ENCODE peak calls at places on chromosomes 7 and 10, in ten cellular contexts. Q is A549, N is heart right ventricle, C is Panc1, U is pancreas, M is lower lobe of right lung, J is IMR-90, R is heart left ventricle, X is HepG2, I is mucosa of descending colon. Y is an unnamed sample. For H3K4me1, the result is how much of the 10 kb centered on the place peaks cover.

GRCh38 chr7:47405921-47406765 is 175.8 kb downstream of the TNS3 start:
- ATAC-seq in R (peak), Q (no peak), U (peak), I (peak), C (no peak), X (peak), N (peak), J (peak), M (peak), Y (peak)

GRCh38 chr10:120926611-120927010 is 75.4 kb downstream of the WDR11 start:
- ATAC-seq in U (no peak), M (peak), X (peak), R (no peak), I (no peak), C (peak), N (no peak), J (no peak), Q (peak), Y (no peak)

GRCh38 chr7:98133621-98134266 is 27.1 kb downstream of the LMTK2 start:
- ATAC-seq in N (no peak), R (no peak), M (peak), I (peak), J (peak), Q (no peak), U (peak), X (peak), C (peak), Y (no peak)

GRCh38 chr10:131907679-131908078 is 6.9 kb downstream of the PPP2R2D start:
- ATAC-seq in I (no peak), X (no peak), M (no peak), U (no peak), C (no peak), N (no peak), J (no peak), R (no peak), Q (no peak), Y (no peak)

GRCh38 chr7:33129806-33130153 is 416 bp downstream of the BBS9 start:
- ATAC-seq in I (peak), C (peak), X (peak), J (peak), Q (no peak), R (peak), N (peak), M (peak), U (peak), Y (no peak)

GRCh38 chr7:27684491-27684890 is 21.8 kb upstream of the HIBADH start:
- ATAC-seq in I (no peak), C (no peak), J (no peak), U (no peak), N (no peak), Q (no peak), R (no peak), X (no peak), M (no peak), Y (no peak)

GRCh38 chr7:94908204-94909022 is 1.0 kb downstream of the PPP1R9A start:
- ATAC-seq in X (peak), J (no peak), R (peak), I (peak), M (peak), N (peak), C (peak), U (peak), Q (peak), Y (peak)

GRCh38 chr7:92782236-92782635 is 54.1 kb downstream of the CDK6 start:
- ATAC-seq in N (no peak), R (no peak), X (no peak), C (no peak), Q (no peak), J (no peak), M (no peak), U (no peak), I (peak), Y (no peak)

GRCh38 chr7:106252568-106252967 is 32.2 kb downstream of the NAMPT start:
- ATAC-seq in Q (no peak), I (no peak), J (no peak), U (no peak), M (no peak), R (no peak), C (no peak), N (no peak), X (no peak), Y (no peak)

GRCh38 chr10:31949266-31949665 is 20.6 kb upstream of the ARHGAP12 start:
- ATAC-seq in X (no peak), C (no peak), U (no peak), J (no peak), M (no peak), Q (no peak), N (no peak), R (no peak), I (no peak), Y (no peak)

GRCh38 chr10:22693371-22693784 is 21.0 kb downstream of the PIP4K2A start:
- ATAC-seq in C (no peak), I (peak), U (peak), R (peak), N (no peak), J (peak), X (no peak), M (peak), Q (no peak), Y (no peak)

GRCh38 chr10:48805411-48805810 is 120.7 kb downstream of the WDFY4 start:
- ATAC-seq in N (peak), J (no peak), U (no peak), C (no peak), I (no peak), R (no peak), M (peak), X (no peak), Q (no peak), Y (no peak)

GRCh38 chr10:92405006-92405924 is 114.3 kb downstream of the MARCHF5 start:
- ATAC-seq in R (no peak), J (peak), M (no peak), N (no peak), X (peak), Q (peak), C (peak), U (no peak), I (no peak), Y (no peak)

GRCh38 chr10:74738985-74739567 is 87.3 kb upstream of the KAT6B start:
- ATAC-seq in R (peak), N (no peak), U (peak), C (no peak), J (no peak), Q (no peak), I (peak), X (peak), M (peak), Y (no peak)

GRCh38 chr7:105462765-105463164 is 59.3 kb downstream of the PUS7 start:
- ATAC-seq in Q (no peak), N (no peak), I (no peak), X (no peak), U (no peak), R (no peak), J (no peak), C (no peak), M (no peak), Y (no peak)

GRCh38 chr10:31912898-31913847 is 15.5 kb downstream of the ARHGAP12 start:
- ATAC-seq in X (peak), M (peak), R (peak), J (peak), N (no peak), U (peak), I (no peak), Q (no peak), C (no peak), Y (no peak)

GRCh38 chr7:36129048-36129534 is 24.0 kb upstream of the EEPD1 start:
- ATAC-seq in C (peak), M (peak), I (peak), R (peak), U (peak), Q (peak), N (peak), J (peak), X (peak), Y (peak)

GRCh38 chr7:139482122-139482521 is 1.4 kb downstream of the KLRG2 start:
- ATAC-seq in X (no peak), M (no peak), R (no peak), U (no peak), N (no peak), C (no peak), Q (no peak), J (no peak), I (no peak), Y (no peak)

GRCh38 chr7:29337628-29338116 is 143.1 kb downstream of the CHN2 start:
- ATAC-seq in I (peak), U (peak), C (no peak), X (no peak), M (peak), R (peak), Q (no peak), N (no peak), J (no peak), Y (no peak)

GRCh38 chr10:50260791-50261281 is 9.5 kb upstream of the ASAH2 start:
- ATAC-seq in C (no peak), U (no peak), I (peak), Q (no peak), R (no peak), N (no peak), J (no peak), X (peak), M (no peak), Y (no peak)

GRCh38 chr10:79084972-79085597 is 16.3 kb downstream of the ZMIZ1 start:
- ATAC-seq in X (no peak), R (peak), C (no peak), M (peak), J (no peak), N (peak), I (no peak), U (no peak), Q (no peak), Y (no peak)

GRCh38 chr10:79088176-79088575 is 19.4 kb downstream of the ZMIZ1 start:
- ATAC-seq in J (no peak), R (no peak), U (peak), M (peak), I (peak), Q (no peak), N (no peak), X (no peak), C (no peak), Y (no peak)

GRCh38 chr10:79087721-79088120 is 19.0 kb downstream of the ZMIZ1 start:
- ATAC-seq in X (no peak), I (peak), R (peak), M (no peak), J (no peak), C (no peak), U (no peak), Q (no peak), N (no peak), Y (no peak)

GRCh38 chr10:79088613-79089355 is 20.0 kb downstream of the ZMIZ1 start:
- ATAC-seq in I (no peak), X (no peak), J (no peak), N (no peak), M (no peak), U (no peak), R (no peak), Q (no peak), C (no peak), Y (no peak)

DNA sequence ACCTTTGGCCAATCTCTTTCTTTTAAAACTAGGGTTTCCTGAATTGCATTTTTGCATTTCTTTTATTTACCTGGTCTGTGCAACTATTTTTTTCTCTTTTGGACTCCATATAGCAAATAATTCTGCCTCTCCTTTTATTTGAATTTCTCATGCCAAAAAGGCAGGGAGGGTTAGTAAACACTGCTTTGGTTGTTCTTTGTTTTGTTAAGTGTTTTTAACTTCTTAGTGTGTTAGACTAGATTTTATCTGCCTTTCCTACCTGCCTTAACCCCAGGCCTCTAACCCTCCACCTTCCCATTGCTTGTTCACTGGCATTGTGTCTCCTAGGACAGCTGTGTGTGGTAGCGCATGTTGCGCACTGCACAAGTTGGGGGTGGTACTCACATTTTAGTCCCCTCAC is 18.1 kb downstream of the ZMIZ1 start:
- ATAC-seq in N (no peak), J (no peak), M (no peak), Q (no peak), C (no peak), X (no peak), I (no peak), U (no peak), R (no peak), Y (no peak)
- H3K4me1 ChIP-seq in N (half or more), J (half or more), M (half or more), Q (half or more), C (half or more), X (half or more), I (half or more), U (half or more), R (half or more), Y (half or more)

DNA sequence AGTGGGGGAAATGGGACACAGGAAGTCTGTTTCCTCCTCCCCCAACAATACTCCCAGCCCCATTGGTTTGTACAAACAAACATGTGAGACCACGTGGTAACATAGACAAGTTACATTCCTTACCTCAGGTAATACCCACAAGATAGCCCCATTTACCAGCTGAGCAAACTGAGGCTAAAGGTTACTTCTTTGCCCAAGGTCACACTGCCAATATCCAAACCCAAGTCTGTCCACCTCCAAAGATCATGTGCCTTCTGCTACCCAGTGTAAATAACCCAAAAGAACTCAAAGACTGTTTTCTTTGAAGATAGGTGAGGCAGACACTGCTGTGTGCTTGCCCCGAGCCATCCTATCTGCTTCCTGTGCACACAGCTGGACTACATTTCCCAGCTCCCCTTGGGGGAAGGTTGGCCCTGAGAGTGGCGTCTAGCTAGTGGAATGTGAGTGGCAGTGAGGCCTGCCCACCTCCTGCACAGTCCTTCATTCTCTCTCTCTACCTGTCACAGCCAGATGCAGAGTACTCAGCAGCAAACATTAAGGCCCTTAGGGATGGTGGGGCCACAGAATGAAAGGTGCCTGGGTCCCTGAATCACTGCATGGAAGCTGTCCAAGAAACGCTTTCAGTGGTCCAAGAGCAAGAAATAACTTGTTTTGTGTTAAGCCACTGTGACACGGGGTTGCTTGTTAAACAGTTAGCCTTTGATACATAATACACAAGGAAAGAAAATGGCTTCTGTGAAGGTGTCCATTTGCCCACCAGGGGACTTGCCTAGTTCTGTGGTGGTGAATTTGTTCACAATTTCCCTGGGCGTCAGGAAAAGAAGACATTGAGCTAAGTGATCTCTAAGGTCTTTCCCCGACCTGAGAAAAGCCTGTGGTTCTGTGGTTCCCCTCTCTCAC is 257.7 kb upstream of the NFE2L3 start:
- ATAC-seq in C (peak), M (peak), I (peak), R (no peak), X (peak), J (no peak), N (peak), Q (peak), U (peak), Y (no peak)
- H3K4me3 ChIP-seq in C (no peak), M (no peak), I (no peak), R (no peak), X (no peak), J (no peak), N (no peak), Q (no peak), U (no peak), Y (no peak)

GRCh38 chr10:46222364-46222935 is 64.3 kb upstream of the ANTXRL start:
- ATAC-seq in M (no peak), X (no peak), Q (no peak), C (no peak), I (no peak), R (no peak), U (no peak), N (no peak), J (peak), Y (no peak)

GRCh38 chr10:46223626-46224413 is 63.0 kb upstream of the ANTXRL start:
- ATAC-seq in R (no peak), Q (no peak), M (no peak), U (no peak), I (no peak), C (no peak), X (no peak), J (no peak), N (no peak), Y (no peak)

GRCh38 chr10:46224414-46224682 is 62.4 kb upstream of the ANTXRL start:
- ATAC-seq in J (no peak), R (no peak), M (no peak), I (no peak), U (no peak), N (no peak), C (no peak), X (no peak), Q (no peak), Y (no peak)

GRCh38 chr10:46220872-46221538 is 65.8 kb upstream of the ANTXRL start:
- ATAC-seq in X (peak), U (no peak), R (no peak), C (peak), M (no peak), J (no peak), I (no peak), Q (peak), N (no peak), Y (no peak)

DNA sequence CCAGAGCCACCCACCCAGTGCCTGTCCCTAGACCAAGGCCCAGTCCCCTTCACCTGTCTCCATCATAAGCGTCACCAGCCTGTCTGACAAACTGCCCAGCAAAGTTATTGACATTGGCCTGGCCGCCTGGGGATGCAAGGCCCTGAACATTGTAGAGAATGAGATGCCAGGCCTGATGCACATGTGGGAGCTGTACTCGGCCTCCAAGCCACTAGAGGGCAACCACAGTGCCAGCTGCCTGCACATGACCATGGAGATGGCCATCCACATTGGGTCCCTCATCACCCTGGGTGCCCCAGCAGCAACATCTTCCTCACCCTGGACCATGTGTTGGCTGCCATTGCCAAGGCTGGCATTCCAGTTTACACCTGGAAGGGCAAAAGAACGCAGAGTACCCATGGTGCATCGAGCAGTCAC is 63.7 kb upstream of the ANTXRL start:
- ATAC-seq in Q (no peak), J (no peak), X (no peak), U (no peak), C (no peak), M (no peak), I (no peak), R (no peak), N (no peak), Y (no peak)
- TF ChIP-seq CTCF in Q (peak), J (no peak), X (peak), U (no peak), C (peak), M (no peak), I (no peak), R (no peak), N (peak), Y (no peak)

GRCh38 chr10:43867667-43868361 is 219.1 kb upstream of the ZNF32 start:
- ATAC-seq in J (peak), M (no peak), X (no peak), Q (peak), R (no peak), C (no peak), N (no peak), U (no peak), I (no peak), Y (no peak)

GRCh38 chr10:43865275-43866135 is 216.8 kb upstream of the ZNF32 start:
- ATAC-seq in U (no peak), Q (no peak), J (no peak), M (no peak), X (no peak), C (no peak), N (peak), I (no peak), R (peak), Y (no peak)

GRCh38 chr10:43868362-43868672 is 219.6 kb upstream of the ZNF32 start:
- ATAC-seq in J (no peak), N (no peak), Q (no peak), I (no peak), X (no peak), R (no peak), M (no peak), U (no peak), C (no peak), Y (no peak)

GRCh38 chr10:43867113-43867512 is 218.4 kb upstream of the ZNF32 start:
- ATAC-seq in M (no peak), U (no peak), J (no peak), C (no peak), X (peak), Q (no peak), R (no peak), I (no peak), N (no peak), Y (no peak)

DNA sequence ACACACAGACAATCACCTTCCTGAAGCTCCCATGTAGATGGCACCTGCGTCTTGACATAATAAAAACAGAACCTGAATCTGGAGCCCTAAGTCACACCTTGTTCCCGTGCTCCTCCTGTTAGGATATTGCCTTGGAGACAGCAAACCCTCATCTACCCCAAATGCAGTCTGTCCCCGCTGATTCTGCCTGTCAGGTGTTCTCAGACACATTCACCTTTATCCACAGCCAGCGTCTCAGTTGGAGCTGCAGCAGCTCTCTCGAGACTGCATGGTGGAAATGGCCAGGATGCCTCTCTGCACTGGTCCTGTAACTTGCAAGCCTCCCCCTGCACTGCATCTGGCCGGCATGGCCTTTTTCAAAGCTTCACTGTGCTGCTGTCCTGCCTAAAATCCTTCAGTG is 218.0 kb upstream of the ZNF32 start:
- ATAC-seq in Q (no peak), R (no peak), X (no peak), C (no peak), I (no peak), N (no peak), J (no peak), U (no peak), M (no peak), Y (no peak)
- H3K4me1 ChIP-seq in Q (under half), R (under half), X (half or more), C (under half), I (under half), N (under half), J (under half), U (under half), M (under half), Y (under half)

GRCh38 chr7:143460585-143460984 is 17.1 kb upstream of the TAS2R41 start:
- ATAC-seq in U (no peak), N (no peak), C (no peak), X (no peak), Q (no peak), M (no peak), J (no peak), I (no peak), R (no peak), Y (no peak)

GRCh38 chr7:143456992-143457793 is 13.9 kb downstream of the TAS2R60 start:
- ATAC-seq in N (no peak), J (peak), M (no peak), C (no peak), R (no peak), Q (no peak), I (no peak), X (no peak), U (no peak), Y (no peak)

GRCh38 chr7:143459359-143459758 is 16.1 kb downstream of the TAS2R60 start:
- ATAC-seq in N (no peak), R (no peak), I (peak), U (no peak), J (no peak), Q (no peak), C (no peak), M (no peak), X (no peak), Y (no peak)

GRCh38 chr7:143455494-143455893 is 12.2 kb downstream of the TAS2R60 start:
- ATAC-seq in Q (no peak), J (no peak), N (no peak), I (no peak), U (no peak), M (no peak), C (no peak), X (no peak), R (no peak), Y (no peak)

DNA sequence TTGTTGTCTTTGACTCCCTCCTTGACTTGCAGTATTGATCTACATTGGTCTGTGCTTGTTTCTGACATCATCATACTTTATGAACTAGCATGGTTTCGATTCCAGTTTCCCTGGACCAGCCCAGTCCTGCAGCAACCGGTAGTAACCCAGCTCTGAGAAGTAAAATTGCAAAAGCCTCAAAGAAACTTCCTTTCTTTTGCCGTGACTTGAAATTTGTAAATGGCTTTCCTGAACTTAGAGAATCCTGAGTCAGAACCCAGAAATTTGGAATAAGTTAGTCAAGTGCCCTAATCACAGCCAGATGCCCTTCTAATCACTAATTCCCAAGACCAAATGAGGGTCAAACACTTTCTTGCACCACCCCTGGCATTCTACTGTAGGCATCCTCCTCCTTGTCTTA is 15.0 kb downstream of the TAS2R60 start:
- ATAC-seq in Q (no peak), M (peak), I (no peak), C (no peak), X (no peak), N (no peak), U (peak), J (peak), R (no peak), Y (no peak)
- H3K4me3 ChIP-seq in Q (no peak), M (no peak), I (no peak), C (no peak), X (no peak), N (no peak), U (no peak), J (no peak), R (no peak), Y (no peak)